ENCODE peak calls at places on chromosomes 7 and 10, in six cellular contexts. One of them, this sample, is unnamed. For H3K9me3, the result is how much of the 10 kb centered on the place peaks cover.

GRCh38 chr10:47277352-47278151 is 22.4 kb upstream of the GDF10 start:
- DNase-seq in heart right ventricle: no peak
- DNase-seq in astrocyte: no peak
- DNase-seq in body of pancreas: no peak
- DNase-seq in gastrocnemius medialis: no peak
- DNase-seq in fibroblast of lung: no peak
- DNase-seq in this sample: no peak

GRCh38 chr10:5045095-5045494 is 41.4 kb upstream of the AKR1C2 start:
- DNase-seq in heart right ventricle: no peak
- DNase-seq in astrocyte: no peak
- DNase-seq in body of pancreas: no peak
- DNase-seq in gastrocnemius medialis: peak
- DNase-seq in fibroblast of lung: no peak
- DNase-seq in this sample: no peak

GRCh38 chr7:129561677-129562424 is 49.7 kb upstream of the NRF1 start:
- DNase-seq in heart right ventricle: no peak
- DNase-seq in astrocyte: no peak
- DNase-seq in body of pancreas: no peak
- DNase-seq in gastrocnemius medialis: no peak
- DNase-seq in fibroblast of lung: no peak
- DNase-seq in this sample: no peak

GRCh38 chr7:44305564-44306507 is 19.6 kb downstream of the CAMK2B start:
- DNase-seq in heart right ventricle: no peak
- DNase-seq in astrocyte: no peak
- DNase-seq in body of pancreas: no peak
- DNase-seq in gastrocnemius medialis: no peak
- DNase-seq in fibroblast of lung: no peak
- DNase-seq in this sample: no peak

GRCh38 chr7:11895352-11895751 is 63.4 kb upstream of the THSD7A start:
- DNase-seq in heart right ventricle: no peak
- DNase-seq in astrocyte: no peak
- DNase-seq in body of pancreas: no peak
- DNase-seq in gastrocnemius medialis: no peak
- DNase-seq in fibroblast of lung: no peak
- DNase-seq in this sample: no peak

GRCh38 chr7:66415659-66416265 is 210.6 kb downstream of the TPST1 start:
- DNase-seq in heart right ventricle: no peak
- DNase-seq in astrocyte: peak
- DNase-seq in body of pancreas: no peak
- DNase-seq in gastrocnemius medialis: no peak
- DNase-seq in fibroblast of lung: peak
- DNase-seq in this sample: no peak

GRCh38 chr10:75617485-75618155 is 186.2 kb downstream of the LRMDA start:
- DNase-seq in heart right ventricle: no peak
- DNase-seq in astrocyte: no peak
- DNase-seq in body of pancreas: no peak
- DNase-seq in gastrocnemius medialis: peak
- DNase-seq in fibroblast of lung: no peak
- DNase-seq in this sample: no peak

GRCh38 chr10:86225098-86225782 is 141.4 kb downstream of the GRID1 start:
- DNase-seq in heart right ventricle: no peak
- DNase-seq in astrocyte: peak
- DNase-seq in body of pancreas: no peak
- DNase-seq in gastrocnemius medialis: no peak
- DNase-seq in fibroblast of lung: peak
- DNase-seq in this sample: no peak

GRCh38 chr7:26399309-26399610 is 107.6 kb downstream of the SNX10 start:
- DNase-seq in heart right ventricle: peak
- DNase-seq in astrocyte: no peak
- DNase-seq in body of pancreas: peak
- DNase-seq in gastrocnemius medialis: no peak
- DNase-seq in fibroblast of lung: peak
- DNase-seq in this sample: no peak

GRCh38 chr7:113968713-113969112 is 49.9 kb upstream of the PPP1R3A start:
- DNase-seq in heart right ventricle: no peak
- DNase-seq in astrocyte: no peak
- DNase-seq in body of pancreas: no peak
- DNase-seq in gastrocnemius medialis: no peak
- DNase-seq in fibroblast of lung: no peak
- DNase-seq in this sample: no peak

GRCh38 chr7:40584667-40585433 is 450.0 kb downstream of the SUGCT start:
- DNase-seq in heart right ventricle: no peak
- DNase-seq in astrocyte: peak
- DNase-seq in body of pancreas: no peak
- DNase-seq in gastrocnemius medialis: no peak
- DNase-seq in fibroblast of lung: peak
- DNase-seq in this sample: no peak

GRCh38 chr7:16721541-16721940 is 32.0 kb upstream of the TSPAN13 start:
- DNase-seq in heart right ventricle: no peak
- DNase-seq in astrocyte: no peak
- DNase-seq in body of pancreas: no peak
- DNase-seq in gastrocnemius medialis: no peak
- DNase-seq in fibroblast of lung: no peak
- DNase-seq in this sample: no peak

GRCh38 chr10:130371686-130372085 is 235.5 kb downstream of the GLRX3 start:
- DNase-seq in heart right ventricle: no peak
- DNase-seq in astrocyte: no peak
- DNase-seq in body of pancreas: no peak
- DNase-seq in gastrocnemius medialis: no peak
- DNase-seq in fibroblast of lung: no peak
- DNase-seq in this sample: no peak
- H3K9me3 ChIP-seq in heart right ventricle: under half
- H3K9me3 ChIP-seq in astrocyte: under half
- H3K9me3 ChIP-seq in body of pancreas: under half
- H3K9me3 ChIP-seq in gastrocnemius medialis: under half
- H3K9me3 ChIP-seq in fibroblast of lung: under half
- H3K9me3 ChIP-seq in this sample: under half

DNA sequence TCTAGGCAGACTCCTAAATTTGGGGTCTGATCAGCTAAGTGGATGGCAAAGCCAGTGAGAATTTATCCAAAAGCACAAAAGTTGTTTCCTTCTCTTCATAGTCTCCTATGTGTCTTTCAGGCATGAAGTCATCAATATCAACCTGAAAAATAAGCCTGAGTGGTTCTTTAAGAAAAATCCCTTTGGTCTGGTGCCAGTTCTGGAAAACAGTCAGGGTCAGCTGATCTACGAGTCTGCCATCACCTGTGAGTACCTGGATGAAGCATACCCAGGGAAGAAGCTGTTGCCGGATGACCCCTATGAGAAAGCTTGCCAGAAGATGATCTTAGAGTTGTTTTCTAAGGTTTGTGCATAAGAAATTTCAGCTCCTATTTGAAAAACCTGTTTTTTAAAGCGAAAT is 4.8 kb downstream of the GSTO1 start:
- DNase-seq in heart right ventricle: no peak
- DNase-seq in astrocyte: no peak
- DNase-seq in body of pancreas: no peak
- DNase-seq in gastrocnemius medialis: no peak
- DNase-seq in fibroblast of lung: no peak
- DNase-seq in this sample: no peak
- H3K27ac ChIP-seq in heart right ventricle: peak
- H3K27ac ChIP-seq in astrocyte: peak
- H3K27ac ChIP-seq in body of pancreas: no peak
- H3K27ac ChIP-seq in gastrocnemius medialis: no peak
- H3K27ac ChIP-seq in fibroblast of lung: peak
- H3K27ac ChIP-seq in this sample: peak

DNA sequence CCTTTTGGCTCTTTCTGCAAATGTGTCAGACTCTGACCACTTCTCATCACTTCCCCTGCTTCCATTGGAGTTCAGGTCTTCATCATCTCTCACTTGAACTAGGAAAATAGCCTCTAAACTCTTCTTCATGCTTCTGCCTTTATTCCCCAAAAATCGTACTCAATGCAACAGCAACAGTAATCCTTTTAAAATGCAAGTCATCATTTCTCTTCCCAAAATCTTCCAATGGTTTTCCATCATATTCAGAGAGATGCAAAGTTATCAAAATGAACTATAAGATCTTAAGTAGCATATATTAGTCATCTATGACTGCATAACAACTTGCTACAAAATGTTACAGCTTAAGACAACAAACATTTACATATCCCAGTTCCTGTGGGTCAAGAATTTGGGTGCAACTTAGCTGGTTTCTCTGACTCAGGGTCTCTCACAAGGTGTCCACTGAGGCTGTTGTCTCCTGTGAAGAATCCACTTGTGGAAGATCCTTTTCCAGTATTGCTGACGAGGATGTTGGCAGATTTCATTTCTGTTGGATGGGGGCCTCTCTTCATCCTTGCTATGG is 31.0 kb upstream of the ETV1 start:
- DNase-seq in heart right ventricle: no peak
- DNase-seq in astrocyte: peak
- DNase-seq in body of pancreas: no peak
- DNase-seq in gastrocnemius medialis: no peak
- DNase-seq in fibroblast of lung: peak
- DNase-seq in this sample: no peak
- H3K9me3 ChIP-seq in heart right ventricle: under half
- H3K9me3 ChIP-seq in astrocyte: under half
- H3K9me3 ChIP-seq in body of pancreas: under half
- H3K9me3 ChIP-seq in gastrocnemius medialis: under half
- H3K9me3 ChIP-seq in fibroblast of lung: under half
- H3K9me3 ChIP-seq in this sample: under half

DNA sequence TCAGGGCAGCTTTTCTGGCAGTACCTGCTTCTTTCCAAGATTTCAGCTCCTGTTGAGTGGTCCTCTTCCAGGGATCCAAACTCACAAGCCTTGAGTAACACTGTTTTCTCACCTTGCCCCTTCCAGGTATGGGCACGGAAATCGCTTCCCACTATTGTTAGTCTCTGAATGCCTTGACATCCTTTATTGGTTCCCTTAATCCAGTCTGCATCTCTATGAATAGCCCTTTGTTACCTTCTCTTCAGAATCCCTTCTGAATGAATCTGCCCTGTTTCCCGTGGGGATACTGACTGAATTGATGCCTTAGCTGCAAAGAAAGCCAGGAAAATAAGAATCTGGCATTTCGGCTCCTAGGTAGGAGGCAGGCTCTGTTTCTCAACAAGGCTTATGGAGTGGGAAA is 467.7 kb downstream of the PLXNA4 start:
- DNase-seq in heart right ventricle: no peak
- DNase-seq in astrocyte: no peak
- DNase-seq in body of pancreas: no peak
- DNase-seq in gastrocnemius medialis: no peak
- DNase-seq in fibroblast of lung: no peak
- DNase-seq in this sample: no peak
- H3K27ac ChIP-seq in heart right ventricle: no peak
- H3K27ac ChIP-seq in astrocyte: no peak
- H3K27ac ChIP-seq in body of pancreas: no peak
- H3K27ac ChIP-seq in gastrocnemius medialis: no peak
- H3K27ac ChIP-seq in fibroblast of lung: no peak
- H3K27ac ChIP-seq in this sample: no peak

DNA sequence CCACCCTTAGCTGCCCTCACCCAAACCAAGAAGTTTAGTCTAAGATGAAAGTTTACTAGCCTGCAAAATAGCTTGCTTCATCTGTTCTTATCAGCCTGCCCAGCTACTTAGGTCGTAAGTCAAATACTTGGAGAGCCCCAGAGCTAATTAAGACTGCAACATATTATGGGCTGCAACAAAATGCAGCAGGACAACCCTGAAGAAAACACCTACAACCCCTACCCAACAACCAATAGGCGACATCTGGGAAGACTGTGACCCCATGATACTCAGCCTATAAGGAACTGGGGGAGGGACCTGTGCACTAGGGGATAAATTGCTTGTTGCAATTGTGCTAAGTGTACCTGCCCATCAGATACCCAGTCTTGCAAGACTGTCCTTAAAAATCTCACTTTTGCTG is 64.1 kb downstream of the LYZL2 start:
- DNase-seq in heart right ventricle: no peak
- DNase-seq in astrocyte: no peak
- DNase-seq in body of pancreas: no peak
- DNase-seq in gastrocnemius medialis: no peak
- DNase-seq in fibroblast of lung: no peak
- DNase-seq in this sample: no peak
- H3K9me3 ChIP-seq in heart right ventricle: under half
- H3K9me3 ChIP-seq in astrocyte: under half
- H3K9me3 ChIP-seq in body of pancreas: under half
- H3K9me3 ChIP-seq in gastrocnemius medialis: under half
- H3K9me3 ChIP-seq in fibroblast of lung: under half
- H3K9me3 ChIP-seq in this sample: under half

GRCh38 chr7:2461268-2462026 is 14.8 kb downstream of the GRIFIN start:
- DNase-seq in heart right ventricle: no peak
- DNase-seq in astrocyte: no peak
- DNase-seq in body of pancreas: no peak
- DNase-seq in gastrocnemius medialis: no peak
- DNase-seq in fibroblast of lung: no peak
- DNase-seq in this sample: no peak
- H3K27ac ChIP-seq in heart right ventricle: no peak
- H3K27ac ChIP-seq in astrocyte: no peak
- H3K27ac ChIP-seq in body of pancreas: no peak
- H3K27ac ChIP-seq in gastrocnemius medialis: no peak
- H3K27ac ChIP-seq in fibroblast of lung: no peak
- H3K27ac ChIP-seq in this sample: no peak

GRCh38 chr7:63105978-63106377 is 892.7 kb upstream of the ZNF722 start:
- DNase-seq in heart right ventricle: no peak
- DNase-seq in astrocyte: no peak
- DNase-seq in body of pancreas: no peak
- DNase-seq in gastrocnemius medialis: no peak
- DNase-seq in fibroblast of lung: no peak
- DNase-seq in this sample: no peak
- H3K9me3 ChIP-seq in heart right ventricle: under half
- H3K9me3 ChIP-seq in astrocyte: under half
- H3K9me3 ChIP-seq in body of pancreas: under half
- H3K9me3 ChIP-seq in gastrocnemius medialis: under half
- H3K9me3 ChIP-seq in fibroblast of lung: under half
- H3K9me3 ChIP-seq in this sample: under half

This sample was measured in thoracic aorta.